ENCODE peak calls at places on chromosomes 16 and 17, in nine cellular contexts. T, Y, C, I, V, D, E, Q and O are unnamed samples.

GRCh38 chr17:17572010-17572785 is 19.3 kb downstream of the PEMT start:
- DNase-seq in V (peak), C (no peak), Q (no peak), D (no peak), I (no peak), T (no peak), Y (no peak), E (no peak), O (no peak)

GRCh38 chr16:10497132-10498088 is 83.0 kb downstream of the EMP2 start:
- DNase-seq in E (no peak), Q (no peak), Y (no peak), T (no peak), I (no peak), D (no peak), C (no peak), V (no peak), O (peak)

GRCh38 chr17:8066841-8067775 is 20.4 kb downstream of the ALOX12B start:
- DNase-seq in Y (no peak), C (no peak), D (no peak), E (no peak), T (no peak), I (no peak), Q (no peak), V (no peak), O (no peak)

GRCh38 chr16:16150117-16150877 is 73.0 kb downstream of the ABCC6 start:
- DNase-seq in T (peak), Y (no peak), D (no peak), I (peak), Q (no peak), E (no peak), C (peak), V (peak), O (no peak)

GRCh38 chr16:47375423-47375822 is 85.4 kb downstream of the ITFG1 start:
- DNase-seq in T (peak), D (no peak), I (no peak), C (no peak), Q (no peak), V (no peak), Y (no peak), E (no peak), O (no peak)

GRCh38 chr17:55760643-55761355 is 9.9 kb downstream of the PCTP start:
- DNase-seq in D (no peak), I (no peak), E (no peak), V (no peak), Y (no peak), C (peak), Q (no peak), T (no peak), O (no peak)

GRCh38 chr17:61756561-61756960 is 106.8 kb downstream of the BRIP1 start:
- DNase-seq in Y (no peak), Q (no peak), C (no peak), D (no peak), V (no peak), T (no peak), E (no peak), I (no peak), O (no peak)

GRCh38 chr16:19167710-19168172 is 299 bp upstream of the SYT17 start:
- DNase-seq in D (peak), Q (no peak), C (peak), I (peak), Y (peak), T (peak), E (no peak), V (peak), O (peak)

GRCh38 chr17:78379134-78379497 is 667 bp downstream of the PGS1 start:
- DNase-seq in E (no peak), I (no peak), V (no peak), D (no peak), T (peak), Q (no peak), Y (no peak), C (no peak), O (no peak)

GRCh38 chr16:14548933-14549788 is 80.9 kb downstream of the PARN start:
- DNase-seq in I (no peak), Y (no peak), E (no peak), Q (no peak), D (no peak), V (no peak), T (no peak), C (no peak), O (no peak)

GRCh38 chr16:81468269-81468902 is 23.8 kb downstream of the CMIP start:
- DNase-seq in Q (no peak), C (no peak), E (no peak), I (no peak), Y (no peak), D (no peak), V (no peak), T (no peak), O (no peak)

GRCh38 chr17:4939804-4940624 is at the start of the genes RNF167 and SLC25A11:
- DNase-seq in I (peak), V (peak), C (peak), E (peak), Q (peak), T (peak), Y (peak), D (peak), O (peak)
- TF ChIP-seq POLR2A in I (peak), V (peak), C (peak), E (peak), Q (peak), T (peak), Y (peak), D (no peak), O (peak)

DNA sequence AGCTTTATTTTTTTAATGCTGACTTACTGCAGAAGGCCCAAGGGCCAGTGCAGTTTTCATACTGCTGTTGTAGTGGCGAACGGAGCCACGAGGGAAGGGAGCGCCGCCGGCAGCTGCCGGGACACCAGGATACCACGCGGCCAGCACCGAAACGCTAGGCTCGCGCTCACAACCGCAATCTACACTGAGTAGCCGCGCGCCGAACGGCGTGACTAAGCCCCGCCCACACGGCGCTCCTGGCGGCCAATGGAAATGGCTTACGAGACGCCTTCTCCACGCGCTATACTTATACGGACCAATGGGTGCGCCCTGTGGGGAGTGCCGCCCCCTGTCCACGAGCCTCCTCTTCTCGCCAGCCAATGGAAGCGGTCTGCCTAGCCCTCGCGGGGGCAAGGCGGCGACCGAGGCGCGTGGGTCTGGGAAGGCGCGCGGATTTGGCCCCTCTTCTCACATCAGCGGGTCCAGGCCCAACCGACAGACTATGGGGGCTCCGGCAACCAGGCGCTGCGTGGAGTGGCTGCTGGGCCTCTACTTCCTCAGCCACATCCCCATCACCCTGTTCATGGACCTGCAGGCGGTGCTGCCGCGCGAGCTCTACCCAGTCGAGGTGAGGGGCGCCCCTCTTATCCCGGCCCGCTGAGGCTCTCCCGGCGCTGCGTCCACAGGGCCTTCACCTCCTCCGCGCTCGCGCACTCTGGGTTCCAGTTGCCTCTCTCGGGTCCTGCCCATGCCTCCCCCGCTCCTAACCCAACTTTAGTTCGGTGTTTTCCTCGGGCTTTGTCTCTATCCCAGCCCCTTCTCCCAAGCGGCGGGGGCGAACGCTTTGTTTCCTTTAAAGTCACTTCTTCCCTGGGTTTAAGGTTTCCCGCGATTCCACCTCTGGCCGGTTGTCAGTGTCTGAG is at the start of gene TMEM97:
- DNase-seq in C (peak), Q (peak), E (peak), I (peak), D (peak), V (peak), Y (peak), T (peak), O (peak)
- TF ChIP-seq POLR2A in C (no peak), Q (peak), E (no peak), I (peak), D (no peak), V (peak), Y (peak), T (no peak), O (peak)

DNA sequence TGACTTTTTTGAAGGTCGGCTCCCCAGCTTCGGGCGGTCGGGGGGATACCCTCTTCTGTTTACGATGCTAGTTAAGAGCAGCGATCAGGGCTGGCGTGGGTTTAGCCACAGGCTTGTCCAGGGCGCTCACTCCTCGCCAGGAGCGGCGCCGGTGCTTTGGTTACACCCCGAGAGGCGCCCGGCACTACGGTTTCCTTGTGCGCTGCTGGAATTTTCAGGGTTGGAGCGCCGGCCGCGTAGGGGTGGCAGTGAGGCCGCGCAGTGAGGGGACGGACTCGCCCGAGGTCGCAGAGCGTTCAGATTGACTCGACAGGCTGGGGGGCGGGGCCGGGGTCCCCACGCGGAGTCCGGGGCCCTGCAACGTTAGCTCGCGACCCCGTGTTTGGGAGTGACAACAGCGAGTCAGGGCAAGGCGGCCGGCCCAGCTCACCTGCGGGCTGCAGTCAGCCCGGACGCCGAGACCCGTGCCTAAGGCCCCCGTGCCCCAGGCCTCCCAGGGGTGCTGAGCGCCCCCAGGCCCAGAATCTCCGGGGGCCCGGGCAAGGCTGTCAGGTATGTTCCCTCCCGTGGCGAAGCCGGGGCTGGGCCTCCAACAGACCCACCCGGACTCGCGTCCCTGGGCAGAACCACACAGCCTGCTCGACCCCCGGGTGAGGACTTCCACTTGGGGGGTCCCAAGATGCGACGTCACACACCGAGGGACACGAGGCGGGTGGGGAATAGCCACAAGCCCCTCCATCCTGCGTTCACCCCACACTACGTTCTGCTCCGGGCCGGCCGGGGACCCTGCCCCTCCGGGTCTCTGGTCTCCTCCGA is 1.3 kb upstream of the ACTG1 start:
- DNase-seq in I (peak), E (peak), Y (no peak), C (peak), Q (no peak), V (peak), T (peak), D (peak), O (peak)
- TF ChIP-seq POLR2A in I (no peak), E (no peak), Y (peak), C (no peak), Q (peak), V (no peak), T (no peak), D (no peak), O (no peak)

GRCh38 chr17:79811036-79811887 is 14.4 kb upstream of the CBX8 start:
- DNase-seq in Y (no peak), E (no peak), I (no peak), V (no peak), T (no peak), D (no peak), C (no peak), Q (no peak), O (peak)
- TF ChIP-seq POLR2A in Y (no peak), E (no peak), I (no peak), V (no peak), T (no peak), D (no peak), C (no peak), Q (no peak), O (no peak)

GRCh38 chr17:73090396-73091202 is 1.9 kb downstream of the SLC39A11 start:
- DNase-seq in C (no peak), E (no peak), I (no peak), Y (no peak), T (no peak), D (no peak), Q (no peak), V (no peak), O (no peak)
- TF ChIP-seq POLR2A in C (no peak), E (no peak), I (no peak), Y (no peak), T (no peak), D (no peak), Q (no peak), V (no peak), O (no peak)

DNA sequence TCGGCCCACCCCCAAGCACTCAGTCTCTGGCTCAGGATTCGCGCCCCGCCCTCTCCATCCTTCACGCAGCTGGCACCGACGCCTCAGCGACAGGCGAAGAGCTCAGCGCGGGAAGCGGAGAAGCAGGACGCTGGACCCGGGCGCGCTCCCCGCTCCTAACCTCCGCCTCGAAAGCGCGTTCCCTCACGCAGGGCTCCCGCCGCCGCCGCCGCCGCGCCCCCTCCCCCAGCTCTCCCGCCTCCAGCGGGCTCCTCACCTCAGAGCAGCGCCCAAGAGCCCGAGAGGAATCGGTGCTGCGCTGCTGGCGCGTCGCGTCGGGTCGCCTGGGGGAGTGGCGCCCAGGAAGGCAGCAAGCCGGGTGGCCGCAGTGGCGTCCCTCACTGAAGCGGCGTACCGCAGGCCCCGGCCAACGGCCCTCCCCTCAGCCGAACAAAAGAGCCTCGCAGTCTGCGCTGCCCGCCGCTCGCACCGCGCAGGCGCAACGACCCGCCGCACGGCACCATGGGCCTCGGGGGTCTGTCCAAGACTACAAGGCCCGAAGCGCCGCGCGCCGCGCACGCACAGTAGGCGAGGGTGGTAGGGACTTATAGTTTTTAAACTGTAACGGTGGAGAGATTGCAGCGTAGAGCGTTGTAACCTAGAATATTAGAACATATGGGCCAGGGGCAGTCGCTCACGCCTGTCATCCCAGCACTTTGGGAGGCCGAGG is at the start of gene CBX1:
- DNase-seq in D (peak), C (peak), Q (peak), E (peak), T (peak), V (peak), Y (peak), I (peak), O (peak)
- TF ChIP-seq POLR2A in D (no peak), C (peak), Q (peak), E (no peak), T (no peak), V (peak), Y (no peak), I (peak), O (peak)

GRCh38 chr17:57953219-57953618 is 2.0 kb downstream of the CUEDC1 start:
- DNase-seq in Q (no peak), E (no peak), T (no peak), V (no peak), D (no peak), Y (no peak), C (peak), I (no peak), O (no peak)

GRCh38 chr17:57955183-57955952 is at the start of gene CUEDC1:
- DNase-seq in C (peak), T (peak), E (peak), D (peak), V (peak), Q (no peak), Y (peak), I (peak), O (peak)

GRCh38 chr17:57956311-57957119 is 1.3 kb upstream of the CUEDC1 start:
- DNase-seq in T (no peak), E (no peak), Q (peak), V (no peak), D (peak), I (peak), C (no peak), Y (no peak), O (no peak)

GRCh38 chr17:57953703-57954420 is 1.4 kb downstream of the CUEDC1 start:
- DNase-seq in Y (no peak), D (no peak), Q (no peak), V (no peak), I (no peak), C (peak), E (no peak), T (no peak), O (no peak)

GRCh38 chr17:57954421-57955182 is 610 bp downstream of the CUEDC1 start:
- DNase-seq in Q (no peak), D (peak), T (peak), C (peak), Y (no peak), E (peak), V (peak), I (peak), O (no peak)
- TF ChIP-seq POLR2A in Q (no peak), D (no peak), T (no peak), C (peak), Y (no peak), E (no peak), V (no peak), I (peak), O (no peak)

DNA sequence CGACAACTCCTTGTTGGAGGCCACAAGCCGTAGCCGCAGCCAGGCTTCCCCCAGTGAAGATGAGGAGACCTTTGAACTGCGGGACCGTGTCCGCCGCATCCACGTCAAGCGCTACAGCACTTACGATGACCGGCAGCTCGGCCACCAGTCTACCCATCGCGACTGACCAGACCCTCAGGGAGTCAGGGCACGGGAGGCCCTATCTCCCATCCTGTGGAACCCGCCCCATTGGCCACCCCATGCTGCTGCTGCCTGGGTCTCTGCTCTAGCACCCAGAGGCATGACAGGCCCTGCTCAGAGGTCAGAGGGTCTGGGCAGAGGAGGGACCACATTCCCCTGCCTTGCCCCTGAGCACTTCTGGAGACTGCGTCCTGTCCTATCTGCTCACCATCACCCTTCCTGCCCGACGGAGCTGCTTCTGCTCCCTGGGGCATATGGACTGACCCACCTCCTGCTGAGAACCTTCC is 8.9 kb downstream of the TNFAIP1 start:
- DNase-seq in Y (no peak), V (no peak), I (no peak), Q (no peak), C (no peak), T (no peak), D (no peak), E (no peak), O (no peak)
- TF ChIP-seq POLR2A in Y (no peak), V (no peak), I (no peak), Q (peak), C (no peak), T (no peak), D (no peak), E (no peak), O (no peak)

GRCh38 chr16:4315185-4316102 is at the start of gene GLIS2:
- DNase-seq in C (peak), I (peak), D (peak), Y (no peak), T (peak), Q (no peak), E (peak), V (no peak), O (no peak)
- TF ChIP-seq POLR2A in C (peak), I (peak), D (no peak), Y (no peak), T (no peak), Q (no peak), E (no peak), V (peak), O (no peak)

GRCh38 chr17:75397217-75397616 is 8.3 kb downstream of the GRB2 start:
- DNase-seq in E (no peak), C (no peak), V (no peak), I (no peak), T (no peak), Q (no peak), D (no peak), Y (no peak), O (no peak)

GRCh38 chr17:75396025-75396424 is 9.5 kb downstream of the GRB2 start:
- DNase-seq in T (no peak), C (no peak), Y (no peak), V (no peak), E (no peak), Q (no peak), D (no peak), I (no peak), O (no peak)

GRCh38 chr17:75400326-75400939 is 5.0 kb downstream of the GRB2 start:
- DNase-seq in Q (no peak), V (no peak), Y (no peak), E (no peak), C (no peak), D (no peak), I (no peak), T (no peak), O (no peak)

GRCh38 chr17:75396781-75397180 is 8.7 kb downstream of the GRB2 start:
- DNase-seq in V (no peak), C (no peak), I (no peak), D (no peak), E (no peak), Q (no peak), Y (no peak), T (no peak), O (no peak)

GRCh38 chr17:75398279-75398678 is 7.2 kb downstream of the GRB2 start:
- DNase-seq in T (no peak), D (no peak), Y (no peak), V (no peak), I (no peak), E (no peak), C (no peak), Q (no peak), O (no peak)
- TF ChIP-seq POLR2A in T (no peak), D (no peak), Y (no peak), V (no peak), I (no peak), E (no peak), C (no peak), Q (no peak), O (no peak)